ENCODE peak calls at places on chromosomes 12 and 14, in four cellular contexts. Z is adrenal gland, M is AG09309, B is AG04450. P is an unnamed sample.

GRCh38 chr12:25436206-25436912 is 116.7 kb downstream of the LMNTD1 start:
- DNase-seq in Z (peak; percentile 52), M (peak; percentile 63), B (peak; percentile 67), P (peak; percentile 72)

GRCh38 chr12:27780612-27781408 is 774 bp upstream of the MANSC4 start:
- DNase-seq in Z (peak; percentile 59), M (no peak), B (no peak), P (no peak)

GRCh38 chr12:6771091-6771495 is 1.2 kb upstream of the LAG3 start:
- DNase-seq in Z (peak; percentile 51), M (no peak), B (no peak), P (no peak)

GRCh38 chr12:29743072-29743471 is 40.7 kb downstream of the TMTC1 start:
- DNase-seq in Z (no peak), M (no peak), B (no peak), P (no peak)

GRCh38 chr14:49875640-49876198 is 17.2 kb upstream of the ARF6 start:
- DNase-seq in Z (no peak), M (no peak), B (no peak), P (no peak)

GRCh38 chr12:31591308-31591901 is 469 bp upstream of the DENND5B start:
- DNase-seq in Z (peak; percentile 59), M (no peak), B (no peak), P (no peak)

GRCh38 chr12:113555226-113555625 is 83.6 kb upstream of the LHX5 start:
- DNase-seq in Z (no peak), M (no peak), B (no peak), P (no peak)

GRCh38 chr12:13178568-13179158 is 17.9 kb upstream of the EMP1 start:
- DNase-seq in Z (peak; percentile 39), M (no peak), B (no peak), P (no peak)

GRCh38 chr14:55256586-55256985 is 14.6 kb upstream of the FBXO34 start:
- DNase-seq in Z (no peak), M (no peak), B (no peak), P (no peak)

GRCh38 chr14:54219281-54220121 is 177.3 kb upstream of the CDKN3 start:
- DNase-seq in Z (no peak), M (no peak), B (no peak), P (peak; percentile 4)

GRCh38 chr12:70449074-70449757 is 83.1 kb downstream of the KCNMB4 start:
- DNase-seq in Z (no peak), M (no peak), B (no peak), P (no peak)

GRCh38 chr12:96238336-96239031 is 44.3 kb downstream of the ELK3 start:
- DNase-seq in Z (no peak), M (no peak), B (no peak), P (no peak)

GRCh38 chr12:62597253-62597652 is 130.6 kb downstream of the MON2 start:
- DNase-seq in Z (no peak), M (no peak), B (no peak), P (no peak)

GRCh38 chr14:63200767-63201166 is 3.5 kb upstream of the RHOJ start:
- DNase-seq in Z (no peak), M (no peak), B (no peak), P (no peak)

GRCh38 chr14:95174184-95174804 is 17.0 kb upstream of the DICER1 start:
- DNase-seq in Z (no peak), M (no peak), B (no peak), P (no peak)

GRCh38 chr14:100332797-100333196 is 9.7 kb downstream of the SLC25A47 start:
- DNase-seq in Z (no peak), M (no peak), B (no peak), P (no peak)

GRCh38 chr12:123889000-123889399 is 83.6 kb downstream of the CCDC92 start:
- DNase-seq in Z (no peak), M (no peak), B (no peak), P (peak; percentile 10)

GRCh38 chr12:48050174-48050573 is 45.9 kb upstream of the COL2A1 start:
- DNase-seq in Z (no peak), M (no peak), B (no peak), P (no peak)

GRCh38 chr14:33484264-33484663 is 466.6 kb downstream of the EGLN3 start:
- DNase-seq in Z (no peak), M (no peak), B (no peak), P (no peak)

GRCh38 chr12:49674318-49674985 is 32.8 kb downstream of the FMNL3 start:
- DNase-seq in Z (no peak), M (no peak), B (no peak), P (no peak)

GRCh38 chr12:79618848-79619404 is 71.8 kb downstream of the PAWR start:
- DNase-seq in Z (no peak), M (no peak), B (no peak), P (no peak)

GRCh38 chr14:104048758-104049496 is 36.6 kb upstream of the ASPG start:
- DNase-seq in Z (no peak), M (no peak), B (no peak), P (no peak)

GRCh38 chr12:29230800-29231560 is 81.9 kb downstream of the FAR2 start:
- DNase-seq in Z (no peak), M (no peak), B (no peak), P (no peak)

GRCh38 chr14:104132981-104133380 is 5.4 kb upstream of the KIF26A start:
- DNase-seq in Z (no peak), M (no peak), B (no peak), P (no peak)

GRCh38 chr12:96198970-96199369 is 4.8 kb downstream of the ELK3 start:
- DNase-seq in Z (no peak), M (peak; percentile 81), B (peak; percentile 69), P (no peak)

GRCh38 chr12:67067453-67068203 is 201.5 kb upstream of the CAND1 start:
- DNase-seq in Z (no peak), M (no peak), B (no peak), P (no peak)
- TF ChIP-seq CTCF in Z (no peak), M (no peak), B (no peak), P (no peak)

GRCh38 chr14:105931808-105932483 is 405.6 kb downstream of the TMEM121 start:
- DNase-seq in Z (peak; percentile 1), M (no peak), B (no peak), P (no peak)
- TF ChIP-seq CTCF in Z (no peak), M (no peak), B (no peak), P (no peak)

DNA sequence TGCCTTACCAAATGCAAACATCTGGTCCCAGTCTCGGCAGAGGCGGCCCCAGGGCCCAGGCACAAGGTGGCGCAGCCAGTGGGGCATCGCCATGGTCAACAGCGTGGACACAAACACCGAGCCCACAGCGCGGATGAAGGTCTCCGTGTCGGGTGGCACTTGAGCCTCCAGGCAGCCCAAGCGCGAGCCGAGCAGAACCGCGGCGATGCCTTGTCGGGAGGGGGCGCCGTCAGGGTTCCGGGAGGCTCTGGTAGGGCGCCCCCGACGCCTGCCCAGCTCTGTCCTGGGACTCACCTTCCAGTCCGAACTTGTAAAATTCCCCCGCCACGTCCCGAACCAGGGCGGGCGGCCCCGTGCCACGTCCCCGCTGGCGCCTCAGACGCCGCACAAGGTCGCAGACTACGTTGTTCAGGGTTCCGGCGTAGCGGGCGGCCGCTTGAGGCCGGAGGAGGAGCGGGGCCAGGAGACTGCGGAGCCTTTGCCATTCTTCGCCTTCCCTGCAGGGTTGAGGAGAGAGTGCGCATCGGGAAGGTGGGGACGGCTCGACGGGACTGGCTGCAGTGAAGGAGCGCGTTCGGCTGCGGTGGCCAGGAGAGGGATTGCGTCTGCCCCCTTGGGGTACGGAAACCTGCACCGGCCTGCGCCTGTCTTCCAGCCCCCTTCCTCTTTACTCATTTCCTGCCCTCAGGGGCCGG is 1.7 kb downstream of the CYP27B1 start:
- DNase-seq in Z (peak; percentile 55), M (no peak), B (no peak), P (no peak)
- TF ChIP-seq CTCF in Z (no peak), M (peak; percentile 53), B (peak; percentile 44), P (peak; percentile 37)

GRCh38 chr12:3201741-3202500 is 124.7 kb downstream of the TSPAN9 start:
- DNase-seq in Z (no peak), M (no peak), B (no peak), P (no peak)
- TF ChIP-seq CTCF in Z (no peak), M (no peak), B (no peak), P (no peak)

DNA sequence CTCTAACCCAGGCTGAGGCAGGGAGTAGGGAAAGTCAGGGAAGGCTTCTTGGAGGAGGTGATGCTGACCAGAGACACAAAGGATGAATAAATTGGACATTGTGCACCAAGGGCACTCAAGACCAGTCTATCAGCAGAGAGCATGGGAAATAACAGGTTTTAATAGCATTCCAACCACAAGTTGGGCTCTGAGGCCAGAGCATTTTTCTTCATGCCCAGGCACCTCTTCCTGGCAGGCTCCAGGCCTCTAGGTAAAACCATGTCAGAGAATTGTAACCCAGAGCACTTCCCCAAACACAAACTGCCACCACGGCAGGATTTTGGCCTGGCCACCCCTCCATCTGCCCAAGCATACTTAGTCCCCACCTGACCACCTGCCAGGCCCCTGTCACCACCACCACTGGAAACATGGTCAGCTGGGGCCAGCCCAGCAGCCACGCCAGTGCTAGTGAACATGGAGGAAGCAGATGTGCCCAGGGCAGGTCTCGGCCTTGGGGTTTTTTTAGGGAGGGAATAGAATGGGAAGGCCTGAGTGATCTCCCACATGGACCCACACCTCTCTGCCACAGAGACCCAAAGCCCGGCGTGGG is 22.7 kb downstream of the LTBP2 start:
- DNase-seq in Z (no peak), M (no peak), B (no peak), P (no peak)
- TF ChIP-seq CTCF in Z (no peak), M (no peak), B (no peak), P (no peak)

GRCh38 chr12:52570511-52570910 is 3.1 kb downstream of the KRT74 start:
- DNase-seq in Z (no peak), M (no peak), B (no peak), P (no peak)
- TF ChIP-seq CTCF in Z (no peak), M (no peak), B (no peak), P (no peak)

P was measured in AG09319.